ENCODE peak calls at places on chromosomes 3 and 15, in eight cellular contexts. F is ovary; W is midbrain; J is T-helper 1 cell; R is NCI-H2171 treated with DMSO at 0.1 percent for 48 hours; S is stimulated activated naive CD8-positive, alpha-beta T cell treated with anti-CD3 and anti-CD28 coated beads, Interleukin-15, Interleukin-2, amounts not matched to agents 100 U/mL and 50 U/mL, for 24 hours; O is mammary epithelial cell; Y is effector CD4-positive, alpha-beta T cell. K is an unnamed sample.

GRCh38 chr15:50764331-50765201 is 940 bp downstream of the SPPL2A start:
- DNase-seq in F (no peak), W (peak), J (no peak), R (peak), S (peak), O (peak), Y (no peak), K (no peak)

GRCh38 chr3:190094201-190094718 is 26.4 kb downstream of the P3H2 start:
- DNase-seq in F (peak), W (no peak), J (no peak), R (no peak), S (no peak), O (peak), Y (no peak), K (no peak)

GRCh38 chr3:102059145-102059943 is 210.0 kb downstream of the NFKBIZ start:
- DNase-seq in F (no peak), W (no peak), J (no peak), R (no peak), S (no peak), O (no peak), Y (no peak), K (no peak)

GRCh38 chr3:125602752-125603649 is 7.7 kb upstream of the OSBPL11 start:
- DNase-seq in F (no peak), W (peak), J (no peak), R (peak), S (no peak), O (peak), Y (no peak), K (no peak)

GRCh38 chr15:94383706-94384105 is 152.3 kb downstream of the MCTP2 start:
- DNase-seq in F (no peak), W (no peak), J (no peak), R (no peak), S (no peak), O (peak), Y (no peak), K (no peak)

GRCh38 chr3:9934235-9934621 is 594 bp downstream of the CRELD1 start:
- DNase-seq in F (peak), W (no peak), J (peak), R (no peak), S (peak), O (no peak), Y (peak), K (peak)

GRCh38 chr15:57256941-57257340 is 119.4 kb upstream of the CGNL1 start:
- DNase-seq in F (no peak), W (no peak), J (no peak), R (no peak), S (no peak), O (no peak), Y (no peak), K (no peak)

GRCh38 chr3:43477600-43477999 is 144.2 kb downstream of the ANO10 start:
- DNase-seq in F (no peak), W (no peak), J (peak), R (no peak), S (peak), O (no peak), Y (peak), K (no peak)

GRCh38 chr3:47003461-47004368 is 24.2 kb downstream of the NBEAL2 start:
- DNase-seq in F (no peak), W (no peak), J (no peak), R (no peak), S (no peak), O (no peak), Y (no peak), K (no peak)

GRCh38 chr3:157040456-157040855 is 119.5 kb downstream of the CCNL1 start:
- DNase-seq in F (no peak), W (no peak), J (no peak), R (no peak), S (no peak), O (no peak), Y (no peak), K (no peak)

GRCh38 chr3:168048414-168049330 is 47.1 kb downstream of the GOLIM4 start:
- DNase-seq in F (no peak), W (no peak), J (no peak), R (peak), S (no peak), O (no peak), Y (no peak), K (no peak)

GRCh38 chr15:29631076-29632070 is 190.9 kb downstream of the TJP1 start:
- DNase-seq in F (no peak), W (no peak), J (no peak), R (peak), S (no peak), O (no peak), Y (no peak), K (no peak)

GRCh38 chr15:66997212-66997611 is 68.2 kb upstream of the SMAD3 start:
- DNase-seq in F (no peak), W (no peak), J (no peak), R (no peak), S (no peak), O (peak), Y (no peak), K (no peak)

GRCh38 chr3:146912233-146913015 is 307.3 kb upstream of the PLSCR5 start:
- DNase-seq in F (no peak), W (no peak), J (no peak), R (no peak), S (no peak), O (no peak), Y (no peak), K (no peak)